ENCODE peak calls at places on chromosomes 13 and 19, in eight cellular contexts. S is ascending aorta, C is pancreas, V is kidney, N is WERI-Rb-1, P is small intestine, M is psoas muscle, T is Caco-2. Y is an unnamed sample. For H3K9me3, the result is how much of the 10 kb centered on the place peaks cover.

GRCh38 chr19:58409010-58409790 is 751 bp downstream of the ZNF584 start:
- DNase-seq in S (no peak), C (no peak), V (no peak), N (peak), P (no peak), M (no peak), T (no peak), Y (peak)

GRCh38 chr19:18433039-18433691 is 4.8 kb downstream of the ISYNA1 start:
- DNase-seq in S (no peak), C (no peak), V (peak), N (peak), P (no peak), M (no peak), T (no peak), Y (peak)

GRCh38 chr13:37382156-37382555 is 216.4 kb downstream of the POSTN start:
- DNase-seq in S (no peak), C (no peak), V (no peak), N (no peak), P (no peak), M (no peak), T (no peak), Y (no peak)

GRCh38 chr13:110915874-110916670 is 1.2 kb upstream of the ANKRD10 start:
- DNase-seq in S (no peak), C (no peak), V (no peak), N (no peak), P (peak), M (no peak), T (no peak), Y (peak)

GRCh38 chr19:5406816-5407215 is 48.4 kb upstream of the ZNRF4 start:
- DNase-seq in S (no peak), C (no peak), V (no peak), N (no peak), P (no peak), M (no peak), T (no peak), Y (no peak)

GRCh38 chr13:97849305-97849704 is 104.2 kb upstream of the IPO5 start:
- DNase-seq in S (no peak), C (no peak), V (no peak), N (peak), P (no peak), M (no peak), T (no peak), Y (peak)

GRCh38 chr13:98315466-98315865 is 138.4 kb upstream of the RNF113B start:
- DNase-seq in S (no peak), C (no peak), V (no peak), N (peak), P (no peak), M (no peak), T (no peak), Y (no peak)

GRCh38 chr19:33456845-33457220 is 64.8 kb downstream of the PEPD start:
- DNase-seq in S (no peak), C (no peak), V (no peak), N (no peak), P (no peak), M (no peak), T (peak), Y (no peak)

GRCh38 chr19:54188224-54188871 is 1.0 kb downstream of the MBOAT7 start:
- DNase-seq in S (no peak), C (no peak), V (peak), N (no peak), P (peak), M (no peak), T (no peak), Y (no peak)

GRCh38 chr19:45200614-45201013 is 22.0 kb downstream of the BLOC1S3 start:
- DNase-seq in S (no peak), C (no peak), V (no peak), N (peak), P (no peak), M (no peak), T (peak), Y (no peak)

GRCh38 chr13:79482271-79482970 is 1.5 kb downstream of the NDFIP2 start:
- DNase-seq in S (no peak), C (no peak), V (no peak), N (no peak), P (peak), M (no peak), T (no peak), Y (no peak)

GRCh38 chr13:106471957-106472543 is 63.4 kb downstream of the EFNB2 start:
- DNase-seq in S (peak), C (no peak), V (no peak), N (no peak), P (peak), M (peak), T (peak), Y (peak)

GRCh38 chr13:106446011-106446410 is 89.5 kb downstream of the EFNB2 start:
- DNase-seq in S (no peak), C (no peak), V (no peak), N (no peak), P (no peak), M (no peak), T (no peak), Y (no peak)

GRCh38 chr13:22517544-22517943 is 663.2 kb upstream of the SGCG start:
- DNase-seq in S (no peak), C (no peak), V (no peak), N (no peak), P (no peak), M (no peak), T (no peak), Y (no peak)

GRCh38 chr13:34302596-34302995 is 484.6 kb downstream of the RFC3 start:
- DNase-seq in S (no peak), C (no peak), V (no peak), N (no peak), P (no peak), M (no peak), T (no peak), Y (no peak)

DNA sequence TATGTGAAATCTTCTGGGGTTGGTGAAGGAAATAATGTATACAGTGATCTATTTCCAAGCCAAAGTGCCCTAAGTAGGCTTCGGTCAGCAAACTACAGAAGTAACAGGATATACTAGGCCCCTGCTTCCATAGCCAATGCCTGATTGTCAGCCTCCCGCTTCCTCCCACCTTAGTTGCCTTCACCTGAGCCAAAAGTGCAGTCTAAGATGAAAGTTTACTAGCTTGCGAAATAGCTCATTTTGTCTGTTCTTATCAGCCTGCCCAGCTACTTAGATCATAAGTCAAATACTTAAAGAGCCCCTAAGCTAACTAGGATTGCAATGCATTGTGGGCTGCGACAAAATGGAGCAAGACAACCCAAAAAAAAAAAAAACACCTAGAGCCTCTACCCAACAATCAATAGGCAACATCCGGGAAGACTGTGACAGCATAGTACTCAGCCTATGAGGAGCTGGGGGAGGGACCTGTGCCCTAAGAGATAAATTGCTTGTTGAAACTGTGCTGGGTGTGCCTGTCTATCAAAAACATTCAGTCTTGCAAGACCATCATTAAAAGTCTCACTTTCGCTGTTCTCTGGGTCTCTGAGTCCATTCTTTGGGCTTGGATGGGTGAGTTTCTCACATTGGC is 454.7 kb upstream of the TSHZ3 start:
- DNase-seq in S (no peak), C (no peak), V (no peak), N (no peak), P (no peak), M (no peak), T (no peak), Y (no peak)
- H3K9me3 ChIP-seq in S (under half), C (under half), V (under half), N (under half), P (under half), M (under half), T (under half), Y (under half)

DNA sequence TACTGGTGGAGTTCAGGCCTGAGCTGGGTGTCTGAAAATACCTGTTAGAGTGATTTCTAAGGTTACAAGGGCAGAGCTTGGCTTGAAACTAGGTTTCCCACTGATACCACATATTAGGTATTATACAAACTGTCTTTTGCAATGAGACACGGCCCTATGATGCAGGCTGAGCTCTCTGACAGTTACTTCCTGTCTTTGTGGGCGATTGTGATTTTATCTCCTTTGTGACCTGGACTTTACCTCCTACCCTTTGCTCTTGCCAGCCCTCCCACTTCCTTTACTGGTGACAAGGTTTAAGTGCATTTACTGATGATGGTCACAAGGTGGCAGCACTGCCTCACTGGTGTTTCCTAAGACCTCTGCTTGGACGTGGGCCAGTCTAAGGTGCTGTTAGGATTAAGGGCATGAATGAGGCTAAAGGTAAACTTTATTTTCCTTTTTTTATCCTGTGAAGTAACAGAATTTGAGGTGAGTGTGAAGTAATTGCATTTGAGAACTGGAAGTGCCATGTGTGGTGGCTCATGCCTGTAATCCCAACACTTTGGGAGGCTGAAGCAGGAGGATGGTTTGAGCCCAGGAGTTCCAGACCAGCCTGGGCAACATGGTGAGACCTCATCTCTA is 7.7 kb upstream of the CXCL17 start:
- DNase-seq in S (no peak), C (peak), V (peak), N (peak), P (peak), M (peak), T (peak), Y (peak)
- H3K4me3 ChIP-seq in S (no peak), C (no peak), V (no peak), N (no peak), P (no peak), M (no peak), T (no peak), Y (no peak)

GRCh38 chr19:36807029-36807428 is 31.2 kb downstream of the ZNF790 start:
- DNase-seq in S (no peak), C (no peak), V (no peak), N (no peak), P (no peak), M (no peak), T (no peak), Y (no peak)

GRCh38 chr19:36805364-36805763 is 32.8 kb upstream of the ZNF850 start:
- DNase-seq in S (no peak), C (no peak), V (no peak), N (no peak), P (no peak), M (no peak), T (no peak), Y (no peak)
- H3K9me3 ChIP-seq in S (half or more), C (under half), V (half or more), N (under half), P (under half), M (half or more), T (under half), Y (under half)

GRCh38 chr19:55255618-55256423 is 3.0 kb downstream of the PPP6R1 start:
- DNase-seq in S (no peak), C (no peak), V (peak), N (no peak), P (peak), M (no peak), T (no peak), Y (no peak)
- H3K4me3 ChIP-seq in S (no peak), C (no peak), V (peak), N (no peak), P (no peak), M (peak), T (no peak), Y (no peak)

DNA sequence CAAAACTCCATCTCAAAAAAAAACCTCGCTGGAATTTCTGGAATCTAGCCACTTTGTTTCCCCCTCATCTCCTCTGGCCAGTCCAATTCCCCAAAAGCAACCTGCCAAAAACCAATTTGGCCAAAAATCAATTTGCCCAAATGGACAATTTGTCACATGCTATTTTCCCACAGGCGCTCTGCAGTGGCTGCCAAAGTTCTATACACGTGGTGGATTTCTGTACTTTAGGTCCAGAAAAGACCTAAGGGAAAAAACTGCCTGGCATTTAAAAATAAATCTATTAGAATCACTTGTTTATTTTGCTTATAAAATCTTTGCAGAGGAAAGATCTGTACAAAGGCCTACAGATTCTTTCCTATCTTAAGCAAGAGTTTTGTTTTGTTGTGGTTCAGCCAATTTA is 79.4 kb downstream of the MAP4K1 start:
- DNase-seq in S (no peak), C (peak), V (no peak), N (no peak), P (no peak), M (no peak), T (no peak), Y (no peak)
- H3K9me3 ChIP-seq in S (under half), C (under half), V (under half), N (under half), P (under half), M (under half), T (under half), Y (under half)

DNA sequence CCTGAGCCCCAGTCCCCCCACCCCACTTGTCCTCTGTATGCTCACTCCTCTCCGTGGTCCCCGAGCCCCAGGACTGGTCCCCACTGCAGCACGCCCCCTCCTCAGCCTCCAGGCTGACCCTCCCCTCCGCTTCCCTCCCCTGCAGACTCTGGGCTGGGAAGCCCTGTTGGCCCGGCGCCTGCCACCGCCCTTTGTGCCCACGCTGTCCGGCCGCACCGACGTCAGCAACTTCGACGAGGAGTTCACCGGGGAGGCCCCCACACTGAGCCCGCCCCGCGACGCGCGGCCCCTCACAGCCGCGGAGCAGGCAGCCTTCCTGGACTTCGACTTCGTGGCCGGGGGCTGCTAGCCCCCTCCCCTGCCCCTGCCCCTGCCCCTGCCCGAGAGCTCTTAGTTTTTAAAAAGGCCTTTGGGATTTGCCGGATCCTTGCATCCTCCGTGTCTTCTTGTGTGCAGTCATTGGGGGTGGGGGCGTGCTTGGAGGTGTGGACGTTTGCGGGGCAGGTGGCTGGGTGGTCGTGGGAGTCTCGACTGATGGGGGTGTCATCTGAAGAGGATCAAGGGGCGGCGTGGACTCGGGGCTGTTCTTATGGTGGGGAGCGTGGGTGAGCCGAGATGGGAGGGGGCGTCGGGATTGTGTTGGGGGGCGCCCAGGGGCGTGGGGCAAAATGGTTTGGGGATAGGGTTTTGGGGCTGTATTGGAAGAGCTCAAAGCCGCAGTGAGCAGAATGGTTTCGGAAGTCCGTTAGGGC is 3.5 kb downstream of the PTGER1 start:
- DNase-seq in S (no peak), C (no peak), V (peak), N (no peak), P (no peak), M (no peak), T (no peak), Y (no peak)
- H3K4me3 ChIP-seq in S (no peak), C (no peak), V (no peak), N (no peak), P (no peak), M (no peak), T (no peak), Y (no peak)

GRCh38 chr19:37829526-37829925 is 50.1 kb upstream of the ZNF573 start:
- DNase-seq in S (no peak), C (no peak), V (no peak), N (no peak), P (no peak), M (no peak), T (no peak), Y (no peak)
- H3K9me3 ChIP-seq in S (half or more), C (under half), V (half or more), N (under half), P (under half), M (under half), T (under half), Y (under half)

GRCh38 chr19:676343-677105 is at the start of gene FSTL3:
- DNase-seq in S (no peak), C (no peak), V (peak), N (no peak), P (no peak), M (peak), T (no peak), Y (peak)
- H3K4me3 ChIP-seq in S (peak), C (peak), V (peak), N (peak), P (peak), M (peak), T (peak), Y (peak)

DNA sequence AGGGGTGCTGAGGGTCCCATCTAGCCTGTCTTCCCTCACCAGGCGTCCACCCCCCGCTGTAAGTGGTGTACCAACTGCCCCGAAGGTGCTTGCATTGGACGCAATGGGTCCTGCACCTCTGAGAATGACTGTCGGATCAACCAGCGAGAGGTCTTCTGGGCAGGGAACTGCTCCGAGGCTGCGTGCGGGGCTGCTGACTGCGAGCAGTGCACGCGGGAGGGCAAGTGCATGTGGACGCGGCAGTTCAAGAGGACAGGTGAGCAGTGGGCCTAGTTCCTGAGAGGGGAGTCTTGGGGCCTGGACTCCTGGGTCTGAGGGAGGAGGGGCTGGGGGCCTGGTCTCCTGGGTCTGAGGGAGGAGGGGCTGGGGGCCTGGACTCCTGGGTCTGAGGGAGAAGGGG is 27.8 kb downstream of the CNFN start:
- DNase-seq in S (no peak), C (no peak), V (no peak), N (no peak), P (no peak), M (no peak), T (no peak), Y (no peak)
- H3K9me3 ChIP-seq in S (under half), C (under half), V (under half), N (under half), P (under half), M (under half), T (under half), Y (under half)

Y was measured in trophoblast cell.